ENCODE peak calls at places on chromosome 2, in six cellular contexts. C is heart left ventricle, E is PC-3, D is A549, J is H1, I is lower lobe of right lung. V is an unnamed sample.

GRCh38 chr2:235665656-235666239 is 171.9 kb downstream of the AGAP1 start:
- DNase-seq in C (no peak), J (no peak), E (peak; percentile 28), D (no peak), I (no peak), V (no peak)

GRCh38 chr2:234251326-234252271 is 201.1 kb downstream of the SPP2 start:
- DNase-seq in E (peak; percentile 97), I (no peak), D (peak; percentile 91), C (no peak), J (no peak), V (no peak)

GRCh38 chr2:100278986-100279385 is 43.3 kb downstream of the LONRF2 start:
- DNase-seq in J (no peak), I (no peak), C (no peak), E (no peak), D (no peak), V (no peak)

GRCh38 chr2:241909769-241910168 is 40.2 kb downstream of the RTP5 start:
- DNase-seq in I (no peak), D (no peak), C (no peak), E (no peak), J (no peak), V (no peak)

GRCh38 chr2:162732946-162733698 is 105.4 kb downstream of the KCNH7 start:
- DNase-seq in I (no peak), D (no peak), C (no peak), J (no peak), E (peak; percentile 82), V (no peak)

GRCh38 chr2:174339571-174339966 is 4.8 kb downstream of the SP9 start:
- DNase-seq in E (no peak), C (no peak), D (no peak), J (no peak), I (no peak), V (no peak)

GRCh38 chr2:147236601-147237000 is 608.2 kb upstream of the ACVR2A start:
- DNase-seq in E (no peak), C (no peak), D (no peak), I (no peak), J (no peak), V (no peak)

GRCh38 chr2:224517963-224518362 is 67.2 kb downstream of the CUL3 start:
- DNase-seq in C (no peak), E (no peak), J (no peak), I (no peak), D (no peak), V (no peak)

GRCh38 chr2:101442667-101443061 is 32.2 kb downstream of the RFX8 start:
- DNase-seq in D (peak; percentile 16), J (no peak), I (no peak), C (no peak), E (peak; percentile 12), V (no peak)

GRCh38 chr2:231786177-231786916 is at the start of gene COPS7B:
- DNase-seq in E (peak; percentile 74), J (peak; percentile 77), C (peak; percentile 82), I (peak; percentile 90), D (peak; percentile 88), V (peak; percentile 56)

GRCh38 chr2:67437132-67437531 is 40.0 kb downstream of the ETAA1 start:
- DNase-seq in D (peak; percentile 21), J (no peak), E (peak; percentile 89), I (no peak), C (no peak), V (no peak)

GRCh38 chr2:1685957-1686783 is 58.1 kb downstream of the PXDN start:
- DNase-seq in D (no peak), C (no peak), I (peak; percentile 34), E (peak; percentile 91), J (peak; percentile 64), V (no peak)

GRCh38 chr2:204715332-204715731 is 170.1 kb downstream of the PARD3B start:
- DNase-seq in E (no peak), D (no peak), J (no peak), C (no peak), I (no peak), V (no peak)

GRCh38 chr2:181861379-181861778 is 30.2 kb upstream of the ITPRID2 start:
- DNase-seq in E (no peak), J (no peak), I (no peak), D (no peak), C (no peak), V (no peak)

GRCh38 chr2:240306185-240306584 is 129.3 kb upstream of the GPC1 start:
- DNase-seq in D (no peak), J (no peak), E (no peak), C (no peak), I (no peak), V (no peak)

GRCh38 chr2:241739177-241739576 is 4.7 kb downstream of the D2HGDH start:
- DNase-seq in J (no peak), I (no peak), E (no peak), D (no peak), C (peak; percentile 9), V (no peak)

GRCh38 chr2:236546561-236546961 is 23.1 kb upstream of the ACKR3 start:
- DNase-seq in D (no peak), I (no peak), C (no peak), E (no peak), J (no peak), V (no peak)

GRCh38 chr2:200239216-200239615 is 67.3 kb upstream of the SPATS2L start:
- DNase-seq in J (no peak), I (no peak), D (no peak), C (no peak), E (no peak), V (no peak)

GRCh38 chr2:70946832-70947442 is 11.2 kb downstream of the ATP6V1B1 start:
- DNase-seq in J (no peak), D (peak; percentile 71), I (no peak), E (peak; percentile 78), C (no peak), V (peak; percentile 21)

GRCh38 chr2:179338681-179339080 is 74.0 kb upstream of the SESTD1 start:
- DNase-seq in D (no peak), I (no peak), C (no peak), J (no peak), E (no peak), V (no peak)

GRCh38 chr2:164178835-164179470 is 442.3 kb downstream of the GRB14 start:
- DNase-seq in C (no peak), E (no peak), J (no peak), I (no peak), D (no peak), V (no peak)

GRCh38 chr2:237956402-237956736 is 10.4 kb upstream of the UBE2F start:
- DNase-seq in C (no peak), I (no peak), E (no peak), D (no peak), J (no peak), V (no peak)

GRCh38 chr2:62197609-62198236 is 1.8 kb downstream of the B3GNT2 start:
- DNase-seq in D (no peak), C (peak; percentile 70), I (peak; percentile 75), E (peak; percentile 52), J (no peak), V (no peak)

GRCh38 chr2:70748002-70748779 is 19.8 kb downstream of the ADD2 start:
- DNase-seq in J (no peak), C (no peak), D (peak; percentile 13), I (no peak), E (no peak), V (no peak)

GRCh38 chr2:223896751-223897320 is 48.3 kb downstream of the WDFY1 start:
- DNase-seq in J (no peak), E (no peak), D (no peak), C (no peak), I (no peak), V (no peak)

GRCh38 chr2:46849080-46849715 is 66.4 kb downstream of the MCFD2 start:
- DNase-seq in C (no peak), I (no peak), D (peak; percentile 86), E (peak; percentile 64), J (no peak), V (no peak)
- H3K4me1 ChIP-seq in C (peaks cover 32% of the 10 kb centered on the region), I (peaks cover 71% of the 10 kb centered on the region), D (peaks cover 71% of the 10 kb centered on the region), E (peaks cover 66% of the 10 kb centered on the region), J (no peaks in the 10 kb centered on the region), V (no peaks in the 10 kb centered on the region)

DNA sequence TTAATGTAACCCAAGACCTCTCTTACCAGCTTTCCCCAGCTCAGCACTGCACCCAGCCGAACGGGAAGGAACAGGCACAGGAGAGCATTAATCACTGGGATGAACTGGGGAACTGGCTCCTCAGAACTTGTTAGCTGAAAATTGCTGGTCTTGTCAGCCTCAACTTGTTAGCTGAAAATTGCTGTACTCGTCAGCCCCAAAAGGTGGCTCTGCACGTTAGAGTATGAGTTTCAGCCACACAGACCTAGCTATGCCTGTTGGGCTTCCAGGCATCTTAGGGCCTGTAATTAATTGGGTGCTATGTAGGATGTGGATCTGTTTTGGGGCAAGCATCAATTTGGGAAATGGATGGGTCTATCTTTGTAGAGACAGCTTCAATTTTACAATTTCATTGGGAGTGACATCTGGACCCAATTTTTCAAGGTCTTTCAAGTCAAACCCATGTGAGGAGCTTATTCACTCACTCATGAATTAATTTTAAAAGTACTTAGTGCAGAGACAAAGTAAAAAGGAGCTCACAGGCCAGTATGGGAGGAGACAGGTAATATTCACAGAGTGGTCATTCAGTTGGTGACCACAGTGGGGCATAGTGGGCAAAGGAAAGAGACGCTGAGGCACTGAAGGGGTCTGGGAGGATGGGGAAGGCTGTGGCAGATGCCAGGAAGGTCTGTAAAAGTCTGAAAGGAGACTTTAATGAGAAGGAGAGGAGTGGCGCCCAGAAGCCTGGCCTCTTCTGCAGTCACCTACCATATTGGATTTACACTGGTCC is 75.8 kb downstream of the CD8B2 start:
- DNase-seq in D (no peak), C (no peak), J (no peak), I (no peak), E (no peak), V (no peak)
- H3K27ac ChIP-seq in D (no peak overlapping the region), C (no peak overlapping the region), J (no peak overlapping the region), I (no peak overlapping the region), E (no peak overlapping the region), V (no peak overlapping the region)

DNA sequence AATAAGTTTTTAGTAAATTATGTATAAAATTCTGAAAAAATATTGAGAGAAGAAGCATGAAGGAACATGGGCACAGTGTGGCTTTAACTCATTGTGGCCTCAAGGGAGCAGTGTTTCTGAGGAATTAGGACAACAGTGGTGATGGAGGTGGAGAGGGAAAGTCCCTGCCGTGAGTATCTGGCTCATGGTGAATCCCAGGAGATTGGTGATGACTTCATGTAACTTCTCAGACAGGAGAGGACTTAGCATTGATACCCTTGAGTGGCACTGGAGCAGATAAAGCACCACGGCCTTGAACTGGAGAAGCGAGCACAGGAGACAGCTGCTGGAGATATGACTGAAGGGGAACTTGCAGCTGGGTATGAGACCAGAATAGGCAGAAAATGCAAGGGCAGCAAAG is 35.0 kb upstream of the LRP1B start:
- DNase-seq in I (no peak), D (peak; percentile 67), C (no peak), J (no peak), E (peak; percentile 65), V (no peak)
- TF ChIP-seq CTCF in I (peak; percentile 8), D (peak; percentile 49), C (no peak), J (peak; percentile 60), E (peak; percentile 63), V (no peak)

GRCh38 chr2:120269816-120270215 is 17.2 kb downstream of the RALB start:
- DNase-seq in I (no peak), C (no peak), J (no peak), E (no peak), D (no peak), V (no peak)

GRCh38 chr2:120271952-120272351 is 19.3 kb downstream of the RALB start:
- DNase-seq in J (no peak), C (no peak), I (no peak), D (no peak), E (no peak), V (no peak)

GRCh38 chr2:120267348-120267747 is 14.7 kb downstream of the RALB start:
- DNase-seq in D (no peak), I (no peak), C (no peak), E (no peak), J (no peak), V (no peak)

GRCh38 chr2:120272763-120273481 is 20.3 kb downstream of the RALB start:
- DNase-seq in I (no peak), C (no peak), E (no peak), D (no peak), J (no peak), V (no peak)

GRCh38 chr2:120269076-120269744 is 16.6 kb downstream of the RALB start:
- DNase-seq in C (no peak), I (no peak), D (no peak), E (no peak), J (no peak), V (no peak)
- H3K4me1 ChIP-seq in C (no peaks in the 10 kb centered on the region), I (peaks cover 39% of the 10 kb centered on the region), D (no peaks in the 10 kb centered on the region), E (no peaks in the 10 kb centered on the region), J (no peaks in the 10 kb centered on the region), V (no peaks in the 10 kb centered on the region)

V was measured in tibial nerve.